ENCODE peak calls at places on chromosome 18, in ten cellular contexts. K, E, P, N, G, Z, T, O, Y and F are unnamed samples.
A peak's percentile ranks its signal among the peaks of the same experiment; 100 is the strongest.

GRCh38 chr18:61980355-61980754 is 87.5 kb upstream of the RNF152 start:
- DNase-seq in K (no peak), E (no peak), P (no peak), N (no peak), G (no peak), Z (no peak), T (no peak), O (peak; percentile 26), Y (no peak), F (no peak)

GRCh38 chr18:7618821-7619410 is 51.8 kb downstream of the PTPRM start:
- DNase-seq in K (no peak), E (no peak), P (no peak), N (no peak), G (no peak), Z (no peak), T (no peak), O (no peak), Y (no peak), F (no peak)

GRCh38 chr18:12904012-12904516 is 20.0 kb upstream of the PTPN2 start:
- DNase-seq in K (peak; percentile 62), E (peak; percentile 35), P (peak; percentile 62), N (no peak), G (no peak), Z (no peak), T (no peak), O (no peak), Y (no peak), F (no peak)

GRCh38 chr18:74702951-74703350 is 105.3 kb downstream of the ZNF407 start:
- DNase-seq in K (no peak), E (no peak), P (no peak), N (no peak), G (no peak), Z (no peak), T (no peak), O (peak; percentile 8), Y (no peak), F (no peak)

GRCh38 chr18:13641551-13642439 is 84.6 kb downstream of the FAM210A start:
- DNase-seq in K (peak; percentile 79), E (no peak), P (no peak), N (no peak), G (no peak), Z (no peak), T (no peak), O (no peak), Y (no peak), F (no peak)

GRCh38 chr18:44238449-44238848 is 442.2 kb upstream of the SETBP1 start:
- DNase-seq in K (no peak), E (no peak), P (no peak), N (no peak), G (no peak), Z (no peak), T (no peak), O (no peak), Y (no peak), F (no peak)

GRCh38 chr18:48265328-48265727 is 143.9 kb downstream of the ZBTB7C start:
- DNase-seq in K (no peak), E (no peak), P (no peak), N (no peak), G (no peak), Z (no peak), T (no peak), O (no peak), Y (no peak), F (no peak)

GRCh38 chr18:33733376-33733775 is 155.4 kb downstream of the ASXL3 start:
- DNase-seq in K (no peak), E (no peak), P (no peak), N (no peak), G (no peak), Z (no peak), T (no peak), O (no peak), Y (no peak), F (no peak)

GRCh38 chr18:6576706-6577375 is 152.7 kb upstream of the ARHGAP28 start:
- DNase-seq in K (no peak), E (no peak), P (no peak), N (no peak), G (no peak), Z (no peak), T (no peak), O (no peak), Y (no peak), F (no peak)

GRCh38 chr18:7414459-7414858 is 152.7 kb upstream of the PTPRM start:
- DNase-seq in K (no peak), E (no peak), P (no peak), N (no peak), G (no peak), Z (no peak), T (no peak), O (no peak), Y (no peak), F (no peak)

GRCh38 chr18:58784601-58785137 is 80.0 kb upstream of the ZNF532 start:
- DNase-seq in K (peak; percentile 83), E (no peak), P (no peak), N (no peak), G (no peak), Z (no peak), T (no peak), O (no peak), Y (no peak), F (no peak)

GRCh38 chr18:78776706-78777105 is 202.9 kb upstream of the SALL3 start:
- DNase-seq in K (no peak), E (no peak), P (no peak), N (no peak), G (no peak), Z (no peak), T (peak; percentile 48), O (no peak), Y (no peak), F (no peak)

GRCh38 chr18:34871435-34871834 is 161.3 kb downstream of the DTNA start:
- DNase-seq in K (no peak), E (no peak), P (no peak), N (no peak), G (no peak), Z (no peak), T (no peak), O (peak; percentile 10), Y (peak; percentile 46), F (no peak)

GRCh38 chr18:24514439-24514838 is 54.0 kb downstream of the HRH4 start:
- DNase-seq in K (no peak), E (peak; percentile 4), P (no peak), N (no peak), G (no peak), Z (no peak), T (no peak), O (peak; percentile 54), Y (peak; percentile 82), F (peak; percentile 14)

GRCh38 chr18:69397096-69397495 is 3.6 kb upstream of the DOK6 start:
- DNase-seq in K (no peak), E (no peak), P (no peak), N (no peak), G (no peak), Z (no peak), T (no peak), O (peak; percentile 6), Y (peak; percentile 14), F (no peak)

GRCh38 chr18:59634096-59634495 is 63.1 kb downstream of the CCBE1 start:
- DNase-seq in K (no peak), E (no peak), P (no peak), N (no peak), G (no peak), Z (no peak), T (no peak), O (no peak), Y (no peak), F (no peak)